ENCODE peak calls at places on chromosomes 12 and 14, in eight cellular contexts. One of them, this sample, is unnamed.

GRCh38 chr12:74980510-74980909 is 229.1 kb downstream of the KCNC2 start:
- DNase-seq in thyroid gland: no peak
- DNase-seq in coronary artery: no peak
- DNase-seq in left cardiac atrium: no peak
- DNase-seq in HT1080: no peak
- DNase-seq in naive thymus-derived CD8-positive, alpha-beta T cell: no peak
- DNase-seq in NCI-H2081: no peak
- DNase-seq in progenitor cell of endocrine pancreas: no peak
- DNase-seq in this sample: peak; percentile 72

GRCh38 chr12:59429766-59430165 is 166.1 kb upstream of the SLC16A7 start:
- DNase-seq in thyroid gland: no peak
- DNase-seq in coronary artery: no peak
- DNase-seq in left cardiac atrium: no peak
- DNase-seq in HT1080: no peak
- DNase-seq in naive thymus-derived CD8-positive, alpha-beta T cell: no peak
- DNase-seq in NCI-H2081: no peak
- DNase-seq in progenitor cell of endocrine pancreas: no peak
- DNase-seq in this sample: no peak

GRCh38 chr12:52346596-52346995 is 20.7 kb downstream of the KRT85 start:
- DNase-seq in thyroid gland: peak; percentile 62
- DNase-seq in coronary artery: no peak
- DNase-seq in left cardiac atrium: no peak
- DNase-seq in HT1080: no peak
- DNase-seq in naive thymus-derived CD8-positive, alpha-beta T cell: no peak
- DNase-seq in NCI-H2081: no peak
- DNase-seq in progenitor cell of endocrine pancreas: no peak
- DNase-seq in this sample: peak; percentile 22

GRCh38 chr14:54278665-54279295 is 118.0 kb upstream of the CDKN3 start:
- DNase-seq in thyroid gland: no peak
- DNase-seq in coronary artery: no peak
- DNase-seq in left cardiac atrium: no peak
- DNase-seq in HT1080: no peak
- DNase-seq in naive thymus-derived CD8-positive, alpha-beta T cell: no peak
- DNase-seq in NCI-H2081: no peak
- DNase-seq in progenitor cell of endocrine pancreas: no peak
- DNase-seq in this sample: no peak

GRCh38 chr14:42110167-42110566 is 503.5 kb downstream of the LRFN5 start:
- DNase-seq in thyroid gland: no peak
- DNase-seq in coronary artery: no peak
- DNase-seq in left cardiac atrium: no peak
- DNase-seq in HT1080: peak; percentile 66
- DNase-seq in naive thymus-derived CD8-positive, alpha-beta T cell: no peak
- DNase-seq in NCI-H2081: peak; percentile 70
- DNase-seq in progenitor cell of endocrine pancreas: no peak
- DNase-seq in this sample: no peak

GRCh38 chr12:121017966-121018491 is 1.7 kb upstream of the C12orf43 start:
- DNase-seq in thyroid gland: no peak
- DNase-seq in coronary artery: no peak
- DNase-seq in left cardiac atrium: no peak
- DNase-seq in HT1080: no peak
- DNase-seq in naive thymus-derived CD8-positive, alpha-beta T cell: no peak
- DNase-seq in NCI-H2081: no peak
- DNase-seq in progenitor cell of endocrine pancreas: no peak
- DNase-seq in this sample: no peak

GRCh38 chr12:68264864-68265256 is 11.5 kb upstream of the IL22 start:
- DNase-seq in thyroid gland: no peak
- DNase-seq in coronary artery: no peak
- DNase-seq in left cardiac atrium: no peak
- DNase-seq in HT1080: no peak
- DNase-seq in naive thymus-derived CD8-positive, alpha-beta T cell: no peak
- DNase-seq in NCI-H2081: no peak
- DNase-seq in progenitor cell of endocrine pancreas: no peak
- DNase-seq in this sample: no peak

GRCh38 chr14:68471029-68471963 is 321.6 kb downstream of the ZFP36L1 start:
- DNase-seq in thyroid gland: peak; percentile 48
- DNase-seq in coronary artery: no peak
- DNase-seq in left cardiac atrium: no peak
- DNase-seq in HT1080: no peak
- DNase-seq in naive thymus-derived CD8-positive, alpha-beta T cell: no peak
- DNase-seq in NCI-H2081: no peak
- DNase-seq in progenitor cell of endocrine pancreas: no peak
- DNase-seq in this sample: no peak

GRCh38 chr12:32435921-32436710 is 36.8 kb downstream of the FGD4 start:
- DNase-seq in thyroid gland: no peak
- DNase-seq in coronary artery: no peak
- DNase-seq in left cardiac atrium: no peak
- DNase-seq in HT1080: no peak
- DNase-seq in naive thymus-derived CD8-positive, alpha-beta T cell: no peak
- DNase-seq in NCI-H2081: no peak
- DNase-seq in progenitor cell of endocrine pancreas: no peak
- DNase-seq in this sample: no peak

GRCh38 chr14:105375635-105376057 is 22.7 kb upstream of the TEX22 start:
- DNase-seq in thyroid gland: no peak
- DNase-seq in coronary artery: no peak
- DNase-seq in left cardiac atrium: no peak
- DNase-seq in HT1080: peak; percentile 43
- DNase-seq in naive thymus-derived CD8-positive, alpha-beta T cell: no peak
- DNase-seq in NCI-H2081: no peak
- DNase-seq in progenitor cell of endocrine pancreas: no peak
- DNase-seq in this sample: no peak

GRCh38 chr12:101050631-101051030 is 159.4 kb downstream of the SLC5A8 start:
- DNase-seq in thyroid gland: no peak
- DNase-seq in coronary artery: no peak
- DNase-seq in left cardiac atrium: no peak
- DNase-seq in HT1080: no peak
- DNase-seq in naive thymus-derived CD8-positive, alpha-beta T cell: no peak
- DNase-seq in NCI-H2081: no peak
- DNase-seq in progenitor cell of endocrine pancreas: no peak
- DNase-seq in this sample: no peak

GRCh38 chr12:104280703-104281458 is 22.7 kb upstream of the EID3 start:
- DNase-seq in thyroid gland: no peak
- DNase-seq in coronary artery: no peak
- DNase-seq in left cardiac atrium: no peak
- DNase-seq in HT1080: peak; percentile 99
- DNase-seq in naive thymus-derived CD8-positive, alpha-beta T cell: no peak
- DNase-seq in NCI-H2081: no peak
- DNase-seq in progenitor cell of endocrine pancreas: no peak
- DNase-seq in this sample: no peak

GRCh38 chr12:124188561-124189405 is 106.1 kb upstream of the RFLNA start:
- DNase-seq in thyroid gland: no peak
- DNase-seq in coronary artery: no peak
- DNase-seq in left cardiac atrium: no peak
- DNase-seq in HT1080: no peak
- DNase-seq in naive thymus-derived CD8-positive, alpha-beta T cell: no peak
- DNase-seq in NCI-H2081: peak; percentile 93
- DNase-seq in progenitor cell of endocrine pancreas: no peak
- DNase-seq in this sample: peak; percentile 70